ENCODE peak calls at places on chromosome 15, in eight cellular contexts. L is foreskin keratinocyte, Y is left ventricle myocardium inferior, M is GM23248, K is endodermal cell, X is H9, J is astrocyte, U is esophagus muscularis mucosa. F is an unnamed sample.

GRCh38 chr15:43808960-43809678 is 8.7 kb downstream of the HYPK start:
- DNase-seq in K (no peak), J (no peak), X (no peak), Y (no peak), L (no peak), M (no peak), U (no peak), F (no peak)

GRCh38 chr15:85104584-85104983 is 122.9 kb downstream of the PDE8A start:
- DNase-seq in X (no peak), L (no peak), K (no peak), U (no peak), Y (no peak), M (no peak), J (no peak), F (no peak)

GRCh38 chr15:78229431-78230406 is 4.6 kb downstream of the ACSBG1 start:
- DNase-seq in J (no peak), U (no peak), M (no peak), Y (no peak), L (no peak), X (no peak), K (peak; percentile 45), F (no peak)

GRCh38 chr15:87609474-87609873 is 647.1 kb downstream of the NTRK3 start:
- DNase-seq in L (peak; percentile 87), Y (no peak), J (peak; percentile 97), K (no peak), M (peak; percentile 82), U (no peak), X (no peak), F (peak; percentile 98)

GRCh38 chr15:49918106-49918505 is 200.9 kb downstream of the ATP8B4 start:
- DNase-seq in J (peak; percentile 39), X (no peak), U (no peak), K (no peak), Y (no peak), M (peak; percentile 12), L (no peak), F (peak; percentile 34)

GRCh38 chr15:39465843-39466242 is 115.0 kb upstream of the THBS1 start:
- DNase-seq in Y (no peak), J (no peak), M (peak; percentile 36), X (no peak), L (no peak), K (no peak), U (no peak), F (no peak)

GRCh38 chr15:65856821-65857455 is 12.4 kb upstream of the RAB11A start:
- DNase-seq in Y (peak; percentile 47), X (peak; percentile 72), K (peak; percentile 86), J (peak; percentile 23), U (peak; percentile 93), M (peak; percentile 72), L (no peak), F (peak; percentile 66)

GRCh38 chr15:72086010-72086697 is 31.8 kb downstream of the MYO9A start:
- DNase-seq in K (no peak), L (no peak), Y (peak; percentile 18), U (no peak), X (no peak), M (no peak), J (no peak), F (no peak)

GRCh38 chr15:75153084-75153483 is 48.6 kb upstream of the C15orf39 start:
- DNase-seq in Y (no peak), X (no peak), L (no peak), U (no peak), K (no peak), M (peak; percentile 39), J (peak; percentile 38), F (peak; percentile 45)

GRCh38 chr15:80492874-80493273 is 88.7 kb downstream of the ARNT2 start:
- DNase-seq in M (no peak), X (no peak), K (no peak), Y (no peak), L (no peak), U (no peak), J (no peak), F (no peak)

GRCh38 chr15:31214864-31215489 is 111.7 kb upstream of the KLF13 start:
- DNase-seq in L (peak; percentile 49), J (no peak), M (peak; percentile 85), X (no peak), K (no peak), U (no peak), Y (peak; percentile 58), F (peak; percentile 81)

GRCh38 chr15:90000175-90000923 is 775 bp upstream of the ZNF710 start:
- DNase-seq in M (peak; percentile 66), L (no peak), X (no peak), K (peak; percentile 77), J (no peak), U (no peak), Y (no peak), F (peak; percentile 30)

GRCh38 chr15:90001683-90002427 is 731 bp downstream of the ZNF710 start:
- DNase-seq in U (no peak), K (peak; percentile 86), X (peak; percentile 76), Y (peak; percentile 66), M (peak; percentile 74), L (no peak), J (peak; percentile 51), F (peak; percentile 75)

GRCh38 chr15:90002428-90002844 is 1.3 kb downstream of the ZNF710 start:
- DNase-seq in L (no peak), Y (peak; percentile 44), J (peak; percentile 29), K (peak; percentile 77), M (peak; percentile 70), U (no peak), X (peak; percentile 61), F (peak; percentile 52)

GRCh38 chr15:89999676-90000174 is 1.4 kb upstream of the ZNF710 start:
- DNase-seq in J (peak; percentile 30), L (no peak), M (peak; percentile 53), K (peak; percentile 85), U (no peak), Y (no peak), X (peak; percentile 75), F (peak; percentile 40)

DNA sequence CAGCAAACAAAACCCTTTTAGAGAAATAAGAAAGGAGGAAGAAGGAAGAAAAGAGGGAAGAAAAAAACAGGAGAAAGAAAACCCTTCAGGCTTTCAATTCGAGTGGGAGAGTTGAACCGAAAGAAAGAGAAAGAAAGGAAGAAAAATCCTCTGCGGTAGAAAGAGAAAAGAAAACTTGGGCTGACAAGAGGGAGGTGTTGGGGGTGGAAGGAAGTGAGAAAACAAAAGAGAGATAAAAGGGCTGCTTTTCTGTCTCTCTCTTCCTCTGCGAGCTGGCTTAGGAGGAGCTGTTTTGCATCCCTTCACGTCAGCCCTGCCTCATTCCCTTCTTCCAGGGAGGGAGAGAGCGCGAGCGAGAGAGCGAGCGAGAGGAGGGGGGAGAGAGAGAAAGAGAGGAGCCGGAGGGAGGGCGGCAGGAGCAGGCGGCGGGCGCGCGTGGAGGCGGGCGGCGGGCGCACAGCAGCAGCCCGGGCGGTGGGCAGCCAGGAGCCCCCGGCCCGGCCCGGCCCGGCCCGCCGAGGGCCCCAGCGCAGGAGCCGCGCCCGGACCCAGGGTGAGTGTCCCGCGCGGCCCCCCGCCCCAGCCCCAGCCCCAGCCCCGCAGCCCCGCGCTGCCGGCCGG is at the start of gene ZNF710:
- DNase-seq in K (peak; percentile 84), U (no peak), X (peak; percentile 73), Y (peak; percentile 56), L (no peak), M (peak; percentile 74), J (peak; percentile 67), F (peak; percentile 80)
- H3K4me1 ChIP-seq in K (peaks cover 33% of the 10 kb centered on the region), U (peaks cover 55% of the 10 kb centered on the region), X (peaks cover 4% of the 10 kb centered on the region), Y (peaks cover 62% of the 10 kb centered on the region), L (peaks cover 33% of the 10 kb centered on the region), M (peaks cover 50% of the 10 kb centered on the region), J (peaks cover 43% of the 10 kb centered on the region), F (peaks cover 35% of the 10 kb centered on the region)

GRCh38 chr15:70093481-70094309 is 4.0 kb downstream of the TLE3 start:
- DNase-seq in Y (no peak), X (peak; percentile 65), J (no peak), K (peak; percentile 72), U (no peak), M (peak; percentile 56), L (peak; percentile 10), F (peak; percentile 61)

GRCh38 chr15:70092462-70092850 is 5.3 kb downstream of the TLE3 start:
- DNase-seq in U (no peak), M (no peak), K (no peak), J (no peak), L (peak; percentile 2), Y (no peak), X (no peak), F (peak; percentile 88)

GRCh38 chr15:70090436-70091291 is 7.1 kb downstream of the TLE3 start:
- DNase-seq in L (no peak), Y (no peak), U (no peak), K (no peak), X (no peak), J (no peak), M (no peak), F (no peak)

GRCh38 chr15:70093070-70093469 is 4.6 kb downstream of the TLE3 start:
- DNase-seq in M (no peak), J (no peak), U (no peak), X (no peak), Y (no peak), L (no peak), K (no peak), F (no peak)

GRCh38 chr15:70091649-70092461 is 5.9 kb downstream of the TLE3 start:
- DNase-seq in Y (no peak), M (no peak), J (peak; percentile 71), K (no peak), L (peak; percentile 85), X (no peak), U (no peak), F (peak; percentile 28)
- H3K4me1 ChIP-seq in Y (peaks cover 94% of the 10 kb centered on the region), M (peaks cover 35% of the 10 kb centered on the region), J (peaks cover 44% of the 10 kb centered on the region), K (peaks cover 54% of the 10 kb centered on the region), L (peaks cover 14% of the 10 kb centered on the region), X (peaks cover 41% of the 10 kb centered on the region), U (peaks cover 91% of the 10 kb centered on the region), F (peaks cover 19% of the 10 kb centered on the region)

DNA sequence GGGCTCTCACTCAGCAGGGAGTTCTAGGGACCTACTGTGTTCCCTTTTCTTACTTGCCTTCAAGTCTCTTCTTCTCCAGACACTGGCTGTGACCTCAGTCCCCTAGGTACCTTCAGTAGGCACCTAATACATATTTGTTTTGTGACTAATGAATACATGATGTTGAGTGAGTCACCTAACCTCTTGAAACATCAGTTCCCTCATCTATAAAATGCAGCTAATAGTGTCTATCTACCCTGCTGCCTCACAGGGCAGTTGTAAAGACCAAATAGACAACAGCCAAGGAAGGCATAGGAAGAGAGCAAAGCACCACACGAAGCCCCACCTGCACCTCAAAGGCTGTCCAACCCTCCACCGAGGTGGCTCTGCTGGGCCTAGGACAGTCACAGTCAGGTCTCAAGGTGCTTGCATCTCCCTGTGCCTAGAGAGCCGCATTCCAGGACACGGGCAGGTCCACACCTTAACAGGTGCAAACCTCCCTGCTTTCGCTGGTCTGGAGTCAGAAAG is 29.1 kb downstream of the DAPK2 start:
- DNase-seq in U (no peak), Y (no peak), L (peak; percentile 75), X (no peak), J (peak; percentile 67), M (peak; percentile 80), K (no peak), F (no peak)
- H3K4me1 ChIP-seq in U (peaks cover 7% of the 10 kb centered on the region), Y (peaks cover 89% of the 10 kb centered on the region), L (peaks cover 45% of the 10 kb centered on the region), X (no peaks in the 10 kb centered on the region), J (peaks cover 8% of the 10 kb centered on the region), M (peaks cover 43% of the 10 kb centered on the region), K (no peaks in the 10 kb centered on the region), F (peaks cover 11% of the 10 kb centered on the region)

DNA sequence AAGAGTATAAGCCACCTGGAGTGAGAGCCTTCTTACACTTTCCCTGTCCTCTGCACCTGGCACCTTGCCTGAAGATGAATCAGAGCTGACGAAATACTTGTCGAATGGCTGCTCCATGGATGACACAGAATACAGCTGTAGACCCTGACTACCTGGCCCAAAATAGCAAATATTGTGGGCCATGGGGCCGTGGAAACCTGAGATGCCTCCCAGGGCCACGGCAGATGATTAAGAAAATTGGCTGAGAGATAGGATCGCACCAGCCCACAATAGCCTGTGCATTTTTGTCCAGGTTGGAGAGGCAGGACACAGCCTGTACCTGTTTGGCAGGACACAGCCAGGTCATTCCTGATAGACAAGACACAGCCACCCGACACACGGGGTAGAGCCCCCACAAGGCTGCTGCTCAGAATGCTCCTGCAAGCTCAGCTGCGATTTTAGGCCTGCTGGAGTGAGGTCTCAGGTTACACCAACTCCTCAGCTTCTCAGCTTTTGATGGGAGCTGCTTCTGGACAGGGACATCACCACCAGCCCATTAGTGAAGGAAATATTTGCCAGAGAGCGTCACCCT is 22.9 kb upstream of the TPM1 start:
- DNase-seq in K (peak; percentile 81), U (no peak), Y (no peak), L (peak; percentile 98), J (peak; percentile 92), M (peak; percentile 71), X (peak; percentile 74), F (peak; percentile 95)
- H3K4me1 ChIP-seq in K (peaks cover 4% of the 10 kb centered on the region), U (peaks cover 17% of the 10 kb centered on the region), Y (peaks cover 14% of the 10 kb centered on the region), L (peaks cover 22% of the 10 kb centered on the region), J (peaks cover 62% of the 10 kb centered on the region), M (peaks cover 78% of the 10 kb centered on the region), X (no peaks in the 10 kb centered on the region), F (peaks cover 31% of the 10 kb centered on the region)

F was measured in fibroblast of lung.